ENCODE peak calls at places on chromosomes 13 and 19, in six cellular contexts. V is activated naive CD8-positive, alpha-beta T cell treated with anti-CD3 and anti-CD28 coated beads, Interleukin-2, amount 50 U/mL, for 24 hours; T is AML-193; M is Ammon's horn; Y is ELF-1; C is CD8-positive, alpha-beta T cell. Z is an unnamed sample.

GRCh38 chr19:4686700-4687099 is 16.6 kb upstream of the MYDGF start:
- DNase-seq in V (no peak), T (no peak), M (no peak), Y (no peak), C (no peak), Z (no peak)

GRCh38 chr19:6213696-6214585 is 65.8 kb downstream of the MLLT1 start:
- DNase-seq in V (no peak), T (no peak), M (no peak), Y (no peak), C (no peak), Z (no peak)

GRCh38 chr19:11414544-11414943 is 4.6 kb downstream of the RGL3 start:
- DNase-seq in V (no peak), T (no peak), M (no peak), Y (no peak), C (no peak), Z (no peak)

GRCh38 chr13:26934096-26934495 is 173.5 kb upstream of the GPR12 start:
- DNase-seq in V (no peak), T (no peak), M (no peak), Y (no peak), C (no peak), Z (no peak)

GRCh38 chr13:42211704-42212103 is 60.2 kb upstream of the AKAP11 start:
- DNase-seq in V (no peak), T (no peak), M (no peak), Y (no peak), C (no peak), Z (no peak)

GRCh38 chr19:51712461-51713081 is 11.2 kb downstream of the HAS1 start:
- DNase-seq in V (no peak), T (peak), M (no peak), Y (peak), C (no peak), Z (peak)

GRCh38 chr13:60755380-60756163 is 358.6 kb downstream of the TDRD3 start:
- DNase-seq in V (no peak), T (no peak), M (no peak), Y (peak), C (no peak), Z (peak)

GRCh38 chr19:4044927-4045557 is 21.7 kb downstream of the ZBTB7A start:
- DNase-seq in V (no peak), T (no peak), M (no peak), Y (no peak), C (no peak), Z (no peak)

GRCh38 chr13:64993514-64994164 is 2236.5 kb downstream of the PCDH9 start:
- DNase-seq in V (no peak), T (no peak), M (no peak), Y (no peak), C (no peak), Z (no peak)

GRCh38 chr13:79749985-79750551 is 269.1 kb downstream of the NDFIP2 start:
- DNase-seq in V (no peak), T (no peak), M (peak), Y (peak), C (no peak), Z (peak)

GRCh38 chr19:30666301-30666803 is 294.2 kb downstream of the ZNF536 start:
- DNase-seq in V (peak), T (peak), M (peak), Y (peak), C (peak), Z (peak)

GRCh38 chr19:52492991-52493470 is 34.4 kb upstream of the ZNF808 start:
- DNase-seq in V (no peak), T (peak), M (no peak), Y (peak), C (no peak), Z (no peak)